ENCODE peak calls at places on chromosome 21, in five cellular contexts. Y, R, Z, A and P are unnamed samples.

GRCh38 chr21:16002872-16003466 is 273.2 kb downstream of the USP25 start:
- DNase-seq in R (no peak), Y (no peak), A (no peak), Z (no peak), P (no peak)

GRCh38 chr21:17458279-17458678 is 54.6 kb upstream of the CXADR start:
- DNase-seq in Y (no peak), Z (no peak), R (no peak), A (no peak), P (no peak)

GRCh38 chr21:17660862-17661261 is 48.2 kb upstream of the BTG3 start:
- DNase-seq in Z (no peak), R (no peak), Y (no peak), A (no peak), P (no peak)

GRCh38 chr21:34544032-34544496 is 32.1 kb upstream of the KCNE1 start:
- DNase-seq in Z (peak), R (no peak), A (no peak), Y (peak), P (no peak)

GRCh38 chr21:38148046-38148445 is 108.7 kb upstream of the KCNJ15 start:
- DNase-seq in Z (no peak), Y (no peak), A (no peak), R (no peak), P (no peak)

GRCh38 chr21:43771199-43771675 is 4.9 kb downstream of the CSTB start:
- DNase-seq in Z (no peak), R (no peak), Y (no peak), A (no peak), P (no peak)

GRCh38 chr21:45022348-45022675 is 52.1 kb upstream of the ADARB1 start:
- DNase-seq in Y (no peak), Z (no peak), A (no peak), R (no peak), P (no peak)

GRCh38 chr21:45332981-45333582 is 45.4 kb upstream of the POFUT2 start:
- DNase-seq in R (no peak), Y (no peak), A (no peak), Z (peak), P (no peak)

GRCh38 chr21:34593423-34593822 is 21.5 kb downstream of the RCAN1 start:
- DNase-seq in Y (no peak), A (no peak), R (peak), Z (no peak), P (no peak)

GRCh38 chr21:31157756-31158155 is 119.5 kb upstream of the KRTAP19-8 start:
- DNase-seq in R (no peak), A (no peak), Y (no peak), Z (no peak), P (no peak)

GRCh38 chr21:26952274-26953066 is 14.4 kb downstream of the ADAMTS5 start:
- DNase-seq in Y (no peak), R (no peak), Z (no peak), A (no peak), P (no peak)

GRCh38 chr21:46159841-46160562 is 4.6 kb upstream of the FTCD start:
- DNase-seq in Y (no peak), Z (peak), A (no peak), R (no peak), P (no peak)

GRCh38 chr21:42304556-42305454 is 10.4 kb downstream of the TFF3 start:
- DNase-seq in Z (no peak), Y (no peak), A (no peak), R (no peak), P (no peak)

GRCh38 chr21:44300262-44300959 is 558 bp downstream of the PFKL start:
- DNase-seq in A (no peak), Y (peak), Z (peak), R (no peak), P (peak)

GRCh38 chr21:29321217-29321616 is 22.5 kb downstream of the BACH1 start:
- DNase-seq in Y (no peak), R (no peak), A (no peak), Z (no peak), P (no peak)

GRCh38 chr21:36684957-36685714 is 13.8 kb upstream of the SIM2 start:
- DNase-seq in Y (no peak), Z (peak), R (no peak), A (no peak), P (no peak)

GRCh38 chr21:45455321-45456013 is 50.5 kb downstream of the COL18A1 start:
- DNase-seq in A (no peak), Z (peak), R (no peak), Y (no peak), P (no peak)

GRCh38 chr21:41584603-41585176 is 76.7 kb upstream of the TMPRSS2 start:
- DNase-seq in R (no peak), A (no peak), Z (no peak), Y (no peak), P (no peak)

GRCh38 chr21:37101384-37101783 is 28.3 kb downstream of the TTC3 start:
- DNase-seq in Z (no peak), R (no peak), Y (no peak), A (no peak), P (no peak)

GRCh38 chr21:25567472-25567871 is 39.8 kb downstream of the MRPL39 start:
- DNase-seq in R (no peak), A (no peak), Y (no peak), Z (no peak), P (no peak)